ENCODE peak calls at places on chromosomes 12 and 14, in nine cellular contexts. K is ascending aorta, J is stomach, W is adrenal gland, B is vagina, V is neural progenitor cell, P is upper lobe of left lung, C is left ventricle myocardium inferior, A is tibial artery. R is an unnamed sample. For H3K4me1, the result is how much of the 10 kb centered on the place peaks cover.

GRCh38 chr14:103871596-103872480 is 24.5 kb upstream of the PPP1R13B start:
- DNase-seq in K (no peak), J (peak), W (no peak), B (no peak), V (peak), P (peak), C (peak), A (no peak), R (peak)

GRCh38 chr14:61615743-61616523 is 79.4 kb upstream of the HIF1A start:
- DNase-seq in K (no peak), J (peak), W (no peak), B (no peak), V (no peak), P (peak), C (no peak), A (no peak), R (no peak)

GRCh38 chr12:120677765-120678473 is 9.0 kb upstream of the MLEC start:
- DNase-seq in K (no peak), J (no peak), W (peak), B (no peak), V (no peak), P (no peak), C (peak), A (no peak), R (no peak)

GRCh38 chr12:65948320-65949008 is 124.2 kb downstream of the HMGA2 start:
- DNase-seq in K (peak), J (peak), W (peak), B (no peak), V (peak), P (no peak), C (peak), A (peak), R (peak)

GRCh38 chr14:89625208-89625987 is 208.4 kb upstream of the FOXN3 start:
- DNase-seq in K (no peak), J (no peak), W (peak), B (no peak), V (peak), P (peak), C (peak), A (no peak), R (no peak)

GRCh38 chr12:6215932-6216494 is 15.8 kb downstream of the CD9 start:
- DNase-seq in K (peak), J (peak), W (peak), B (no peak), V (no peak), P (no peak), C (no peak), A (peak), R (peak)

GRCh38 chr12:62581288-62582064 is 114.8 kb downstream of the MON2 start:
- DNase-seq in K (no peak), J (no peak), W (no peak), B (no peak), V (peak), P (no peak), C (peak), A (no peak), R (no peak)

GRCh38 chr12:13165578-13166120 is 30.9 kb upstream of the EMP1 start:
- DNase-seq in K (peak), J (peak), W (peak), B (no peak), V (no peak), P (no peak), C (peak), A (peak), R (peak)

GRCh38 chr14:55671641-55672040 is 91.6 kb downstream of the KTN1 start:
- DNase-seq in K (no peak), J (no peak), W (no peak), B (no peak), V (no peak), P (no peak), C (no peak), A (no peak), R (no peak)

GRCh38 chr12:53423597-53423996 is at the start of gene AMHR2:
- DNase-seq in K (no peak), J (no peak), W (no peak), B (no peak), V (peak), P (no peak), C (no peak), A (no peak), R (no peak)

GRCh38 chr14:77069551-77069950 is 28.5 kb upstream of the CIPC start:
- DNase-seq in K (no peak), J (no peak), W (no peak), B (no peak), V (no peak), P (peak), C (no peak), A (no peak), R (no peak)

GRCh38 chr14:103367995-103368394 is 17.2 kb upstream of the MARK3 start:
- DNase-seq in K (no peak), J (no peak), W (no peak), B (no peak), V (no peak), P (no peak), C (no peak), A (no peak), R (no peak)

GRCh38 chr14:73785834-73786631 is 65.6 kb upstream of the PTGR2 start:
- DNase-seq in K (peak), J (peak), W (peak), B (peak), V (peak), P (peak), C (peak), A (peak), R (peak)

GRCh38 chr14:23443881-23444280 is 8.4 kb upstream of the MYH7 start:
- DNase-seq in K (no peak), J (no peak), W (no peak), B (no peak), V (no peak), P (no peak), C (no peak), A (no peak), R (no peak)

GRCh38 chr14:50410921-50411320 is 14.2 kb upstream of the CDKL1 start:
- DNase-seq in K (no peak), J (no peak), W (no peak), B (no peak), V (no peak), P (no peak), C (no peak), A (no peak), R (no peak)

GRCh38 chr12:60235261-60235660 is 639.4 kb downstream of the SLC16A7 start:
- DNase-seq in K (no peak), J (no peak), W (no peak), B (no peak), V (no peak), P (no peak), C (no peak), A (no peak), R (no peak)

GRCh38 chr12:42690264-42690663 is 100.7 kb upstream of the PRICKLE1 start:
- DNase-seq in K (no peak), J (no peak), W (no peak), B (no peak), V (no peak), P (no peak), C (no peak), A (no peak), R (no peak)

GRCh38 chr14:67541448-67542387 is 8.6 kb downstream of the PLEKHH1 start:
- DNase-seq in K (no peak), J (peak), W (peak), B (no peak), V (peak), P (no peak), C (no peak), A (no peak), R (no peak)

GRCh38 chr14:45868377-45868776 is 615.4 kb upstream of the MIS18BP1 start:
- DNase-seq in K (no peak), J (no peak), W (no peak), B (no peak), V (no peak), P (no peak), C (no peak), A (no peak), R (no peak)

GRCh38 chr14:90518941-90519256 is 122.1 kb downstream of the CALM1 start:
- DNase-seq in K (no peak), J (peak), W (no peak), B (no peak), V (peak), P (no peak), C (no peak), A (no peak), R (peak)

GRCh38 chr14:91654836-91655235 is 77.0 kb downstream of the CATSPERB start:
- DNase-seq in K (no peak), J (no peak), W (no peak), B (no peak), V (no peak), P (no peak), C (no peak), A (no peak), R (no peak)

GRCh38 chr12:117832459-117833457 is 136.0 kb downstream of the KSR2 start:
- DNase-seq in K (no peak), J (no peak), W (no peak), B (no peak), V (no peak), P (no peak), C (no peak), A (no peak), R (no peak)

GRCh38 chr14:49687942-49688700 is at the start of gene POLE2:
- DNase-seq in K (peak), J (peak), W (peak), B (no peak), V (peak), P (peak), C (peak), A (peak), R (peak)

GRCh38 chr14:57816568-57817284 is 49.2 kb downstream of the SLC35F4 start:
- DNase-seq in K (no peak), J (no peak), W (no peak), B (no peak), V (no peak), P (no peak), C (no peak), A (no peak), R (no peak)

GRCh38 chr14:26233126-26233525 is 364.7 kb downstream of the NOVA1 start:
- DNase-seq in K (no peak), J (no peak), W (no peak), B (no peak), V (no peak), P (no peak), C (no peak), A (no peak), R (no peak)

GRCh38 chr12:121392325-121392716 is 7.6 kb upstream of the RNF34 start:
- DNase-seq in K (no peak), J (no peak), W (peak), B (no peak), V (no peak), P (no peak), C (no peak), A (no peak), R (no peak)

GRCh38 chr12:9149372-9149771 is 33.7 kb upstream of the A2M start:
- DNase-seq in K (no peak), J (no peak), W (no peak), B (no peak), V (no peak), P (no peak), C (no peak), A (no peak), R (no peak)

GRCh38 chr12:52495385-52495784 is 2.3 kb upstream of the KRT6A start:
- DNase-seq in K (no peak), J (no peak), W (no peak), B (no peak), V (peak), P (no peak), C (no peak), A (no peak), R (peak)

DNA sequence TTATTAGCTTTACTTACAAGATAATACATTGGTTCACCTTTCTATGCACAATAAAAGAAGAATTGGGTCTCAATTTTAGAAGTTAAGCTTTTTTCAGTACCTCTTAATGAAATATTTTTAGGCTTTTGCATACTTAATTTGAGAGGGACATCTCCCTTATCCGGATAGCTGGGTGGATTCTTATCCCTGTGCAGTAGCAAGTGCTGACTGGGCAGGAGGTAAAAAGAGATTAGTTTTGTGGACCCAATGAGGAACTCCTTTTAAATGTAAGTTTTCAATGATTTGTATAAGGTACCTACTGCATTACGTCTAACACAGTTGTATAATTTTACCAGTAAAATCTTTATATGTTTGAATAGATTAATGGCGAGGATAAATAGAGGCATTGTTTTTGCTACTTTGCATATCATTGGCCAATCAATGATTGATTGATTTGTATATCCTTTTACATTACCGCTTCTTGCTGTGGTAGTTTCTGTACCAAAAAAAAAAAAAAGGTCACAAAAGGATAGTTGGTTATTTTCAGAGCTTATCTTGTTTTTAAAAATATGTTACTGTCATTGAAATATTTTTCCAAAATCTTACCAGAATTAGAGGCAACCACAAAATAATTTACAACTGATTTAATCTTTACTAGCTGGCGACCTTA is 2.2 kb downstream of the CPSF6 start:
- DNase-seq in K (no peak), J (no peak), W (no peak), B (no peak), V (no peak), P (no peak), C (no peak), A (no peak), R (no peak)
- H3K27ac ChIP-seq in K (no peak), J (peak), W (no peak), B (no peak), V (no peak), P (no peak), C (no peak), A (no peak), R (no peak)

GRCh38 chr12:124733086-124733485 is 130.6 kb downstream of the SCARB1 start:
- DNase-seq in K (no peak), J (no peak), W (no peak), B (no peak), V (no peak), P (no peak), C (no peak), A (no peak), R (no peak)
- H3K4me3 ChIP-seq in K (no peak), J (no peak), W (no peak), B (no peak), V (no peak), P (no peak), C (no peak), A (no peak), R (no peak)

DNA sequence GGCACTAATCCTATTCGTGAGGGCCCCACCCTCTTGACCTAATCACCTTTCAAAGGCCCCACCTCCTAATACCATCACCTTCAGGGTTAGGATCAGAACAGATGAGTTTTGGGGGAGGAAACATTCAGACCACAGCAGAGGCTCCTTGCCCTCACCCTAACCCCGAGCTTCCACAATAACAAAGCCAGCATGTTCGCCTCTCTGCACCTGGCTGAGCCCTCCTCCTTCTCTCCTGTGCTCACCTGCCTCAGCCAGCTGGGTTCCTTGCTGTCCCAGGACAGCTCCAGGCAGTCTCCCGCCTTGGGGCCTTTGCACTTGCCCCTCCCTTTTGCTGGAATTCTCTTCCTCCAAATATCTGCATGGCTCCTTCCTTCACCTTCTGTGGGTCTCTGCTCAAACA is 9.7 kb upstream of the RAN start:
- DNase-seq in K (no peak), J (no peak), W (no peak), B (no peak), V (no peak), P (no peak), C (no peak), A (no peak), R (no peak)
- H3K4me1 ChIP-seq in K (under half), J (under half), W (under half), B (under half), V (under half), P (under half), C (under half), A (under half), R (under half)

DNA sequence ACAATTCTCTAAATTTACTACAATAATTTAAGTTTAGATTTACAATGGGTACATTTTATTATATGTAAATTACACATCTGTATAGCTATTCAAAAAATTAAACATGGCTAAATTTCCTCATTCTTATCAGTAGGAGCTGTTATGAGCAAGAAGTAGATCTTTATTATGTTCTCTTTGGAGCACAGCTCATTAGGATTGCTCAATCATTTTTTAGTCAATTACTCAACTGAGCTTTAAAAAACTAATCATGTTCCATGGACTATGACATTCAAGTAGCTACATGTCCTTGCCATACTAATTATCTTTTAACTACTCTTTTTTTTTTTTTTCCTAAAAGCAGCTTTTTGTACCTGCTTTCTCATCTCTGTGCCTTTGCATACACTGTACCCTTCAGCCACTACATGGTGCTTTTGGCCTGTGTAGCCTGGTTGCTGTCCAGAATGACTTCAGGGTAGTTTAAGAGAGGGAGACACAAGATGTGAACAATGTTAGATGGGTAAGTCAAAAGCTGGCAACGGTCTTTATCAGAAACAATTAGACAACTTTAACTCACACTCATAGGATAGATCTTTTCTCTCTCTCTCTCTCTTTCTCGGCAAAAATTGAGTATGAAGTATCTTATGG is 69.0 kb downstream of the SSPN start:
- DNase-seq in K (no peak), J (no peak), W (no peak), B (no peak), V (no peak), P (no peak), C (no peak), A (no peak), R (no peak)
- H3K27ac ChIP-seq in K (no peak), J (no peak), W (no peak), B (no peak), V (no peak), P (no peak), C (no peak), A (no peak), R (no peak)

GRCh38 chr12:40192704-40193255 is 32.0 kb upstream of the LRRK2 start:
- DNase-seq in K (no peak), J (no peak), W (no peak), B (no peak), V (no peak), P (no peak), C (no peak), A (no peak), R (no peak)
- H3K4me3 ChIP-seq in K (no peak), J (no peak), W (no peak), B (no peak), V (no peak), P (no peak), C (no peak), A (no peak), R (no peak)

GRCh38 chr14:68815288-68816182 is 22.7 kb upstream of the ZFP36L1 start:
- DNase-seq in K (no peak), J (no peak), W (peak), B (no peak), V (no peak), P (peak), C (no peak), A (no peak), R (no peak)
- H3K4me1 ChIP-seq in K (under half), J (under half), W (under half), B (half or more), V (under half), P (half or more), C (under half), A (under half), R (half or more)

DNA sequence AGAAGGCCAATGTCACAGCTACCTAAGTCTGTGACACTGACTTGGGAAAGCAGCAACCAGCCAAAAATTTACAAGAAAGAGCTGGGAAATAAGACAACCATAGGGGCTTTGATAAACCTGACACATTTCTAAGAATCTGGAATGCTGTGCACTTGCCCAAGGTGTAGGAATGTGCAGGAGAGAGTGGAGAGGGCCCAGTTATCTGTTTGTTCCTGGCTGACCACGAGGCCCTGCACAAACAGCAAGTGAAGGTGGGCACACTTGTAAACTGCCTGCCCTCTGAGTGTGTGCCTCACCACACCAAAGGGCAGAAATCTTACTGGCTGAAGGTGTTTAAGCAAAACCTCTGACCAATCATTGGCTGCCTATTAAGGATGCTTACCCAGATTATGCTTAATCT is 27.3 kb downstream of the DLK1 start:
- DNase-seq in K (peak), J (no peak), W (no peak), B (no peak), V (no peak), P (no peak), C (no peak), A (no peak), R (no peak)
- H3K27ac ChIP-seq in K (no peak), J (no peak), W (no peak), B (no peak), V (no peak), P (no peak), C (no peak), A (no peak), R (no peak)

DNA sequence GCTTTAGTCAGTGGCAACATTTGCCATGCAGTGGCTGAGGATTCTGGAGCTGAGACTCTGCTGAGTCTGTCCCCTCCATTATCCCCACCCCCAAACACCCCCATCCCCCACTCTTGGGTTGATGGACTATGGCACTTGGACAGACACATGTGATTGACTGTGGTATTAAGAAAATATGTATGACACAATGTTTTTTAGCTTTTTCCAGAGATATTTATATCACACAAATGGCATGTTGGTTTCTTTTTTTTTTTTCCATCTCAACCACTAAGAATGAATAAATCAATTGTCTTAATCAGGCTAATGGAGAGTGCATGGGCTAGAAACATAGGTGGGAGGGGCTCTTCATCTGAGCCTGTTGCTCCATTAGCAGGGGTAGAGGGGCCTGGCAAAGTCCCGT is 30.7 kb upstream of the MAP1LC3B2 start:
- DNase-seq in K (no peak), J (no peak), W (no peak), B (no peak), V (no peak), P (no peak), C (no peak), A (no peak), R (no peak)
- H3K4me3 ChIP-seq in K (no peak), J (no peak), W (no peak), B (no peak), V (no peak), P (no peak), C (no peak), A (no peak), R (no peak)

GRCh38 chr12:130164931-130165330 is 2.7 kb downstream of the FZD10 start:
- DNase-seq in K (no peak), J (peak), W (no peak), B (no peak), V (peak), P (no peak), C (no peak), A (no peak), R (no peak)

GRCh38 chr12:130164216-130164542 is 1.9 kb downstream of the FZD10 start:
- DNase-seq in K (no peak), J (peak), W (no peak), B (no peak), V (no peak), P (no peak), C (no peak), A (no peak), R (no peak)

GRCh38 chr12:130167537-130167936 is 5.3 kb downstream of the FZD10 start:
- DNase-seq in K (no peak), J (no peak), W (no peak), B (no peak), V (no peak), P (no peak), C (no peak), A (no peak), R (no peak)

GRCh38 chr12:130163461-130164215 is 1.4 kb downstream of the FZD10 start:
- DNase-seq in K (no peak), J (peak), W (no peak), B (no peak), V (peak), P (peak), C (no peak), A (no peak), R (no peak)

GRCh38 chr12:130166306-130166705 is 4.0 kb downstream of the FZD10 start:
- DNase-seq in K (no peak), J (peak), W (no peak), B (no peak), V (no peak), P (no peak), C (no peak), A (no peak), R (no peak)
- H3K4me1 ChIP-seq in K (under half), J (under half), W (under half), B (under half), V (under half), P (under half), C (under half), A (under half), R (under half)

R was measured in lower lobe of right lung.